ENCODE peak calls at places on chromosomes 11 and 22, in five cellular contexts. One of them, this sample, is unnamed.

GRCh38 chr11:22432331-22433065 is 94.3 kb downstream of the SLC17A6 start:
- DNase-seq in T-helper 2 cell: no peak
- DNase-seq in NCI-H1092 treated with DMSO at 0.1 percent for 48 hours: peak
- DNase-seq in chondrocyte: peak
- DNase-seq in choroid plexus epithelial cell: peak
- DNase-seq in this sample: no peak

GRCh38 chr22:49929553-49929979 is 11.1 kb downstream of the CRELD2 start:
- DNase-seq in T-helper 2 cell: peak
- DNase-seq in NCI-H1092 treated with DMSO at 0.1 percent for 48 hours: no peak
- DNase-seq in chondrocyte: no peak
- DNase-seq in choroid plexus epithelial cell: peak
- DNase-seq in this sample: no peak

GRCh38 chr11:134361661-134362060 is 29.9 kb downstream of the GLB1L2 start:
- DNase-seq in T-helper 2 cell: no peak
- DNase-seq in NCI-H1092 treated with DMSO at 0.1 percent for 48 hours: no peak
- DNase-seq in chondrocyte: peak
- DNase-seq in choroid plexus epithelial cell: no peak
- DNase-seq in this sample: no peak

GRCh38 chr11:15507592-15507991 is 392.9 kb downstream of the INSC start:
- DNase-seq in T-helper 2 cell: no peak
- DNase-seq in NCI-H1092 treated with DMSO at 0.1 percent for 48 hours: peak
- DNase-seq in chondrocyte: no peak
- DNase-seq in choroid plexus epithelial cell: no peak
- DNase-seq in this sample: no peak

GRCh38 chr11:86803641-86804040 is 3.3 kb downstream of the PRSS23 start:
- DNase-seq in T-helper 2 cell: no peak
- DNase-seq in NCI-H1092 treated with DMSO at 0.1 percent for 48 hours: no peak
- DNase-seq in chondrocyte: no peak
- DNase-seq in choroid plexus epithelial cell: no peak
- DNase-seq in this sample: no peak

GRCh38 chr11:18566406-18566805 is 22.1 kb downstream of the UEVLD start:
- DNase-seq in T-helper 2 cell: no peak
- DNase-seq in NCI-H1092 treated with DMSO at 0.1 percent for 48 hours: no peak
- DNase-seq in chondrocyte: no peak
- DNase-seq in choroid plexus epithelial cell: peak
- DNase-seq in this sample: no peak

GRCh38 chr11:111586305-111586915 is 15.8 kb upstream of the SIK2 start:
- DNase-seq in T-helper 2 cell: peak
- DNase-seq in NCI-H1092 treated with DMSO at 0.1 percent for 48 hours: peak
- DNase-seq in chondrocyte: no peak
- DNase-seq in choroid plexus epithelial cell: peak
- DNase-seq in this sample: no peak

GRCh38 chr11:45451766-45452440 is 165.8 kb upstream of the SYT13 start:
- DNase-seq in T-helper 2 cell: no peak
- DNase-seq in NCI-H1092 treated with DMSO at 0.1 percent for 48 hours: no peak
- DNase-seq in chondrocyte: no peak
- DNase-seq in choroid plexus epithelial cell: peak
- DNase-seq in this sample: no peak

GRCh38 chr11:120564573-120565301 is 53.2 kb downstream of the GRIK4 start:
- DNase-seq in T-helper 2 cell: no peak
- DNase-seq in NCI-H1092 treated with DMSO at 0.1 percent for 48 hours: peak
- DNase-seq in chondrocyte: peak
- DNase-seq in choroid plexus epithelial cell: peak
- DNase-seq in this sample: no peak

GRCh38 chr11:92219476-92219875 is 5.1 kb upstream of the FAT3 start:
- DNase-seq in T-helper 2 cell: no peak
- DNase-seq in NCI-H1092 treated with DMSO at 0.1 percent for 48 hours: no peak
- DNase-seq in chondrocyte: no peak
- DNase-seq in choroid plexus epithelial cell: no peak
- DNase-seq in this sample: no peak

GRCh38 chr11:14905104-14906033 is 13.3 kb upstream of the CYP2R1 start:
- DNase-seq in T-helper 2 cell: peak
- DNase-seq in NCI-H1092 treated with DMSO at 0.1 percent for 48 hours: no peak
- DNase-seq in chondrocyte: peak
- DNase-seq in choroid plexus epithelial cell: peak
- DNase-seq in this sample: no peak

GRCh38 chr11:65584723-65585171 is 8.9 kb downstream of the EHBP1L1 start:
- DNase-seq in T-helper 2 cell: no peak
- DNase-seq in NCI-H1092 treated with DMSO at 0.1 percent for 48 hours: no peak
- DNase-seq in chondrocyte: no peak
- DNase-seq in choroid plexus epithelial cell: peak
- DNase-seq in this sample: no peak

GRCh38 chr11:765025-765801 is 12.1 kb downstream of the GATD1 start:
- DNase-seq in T-helper 2 cell: peak
- DNase-seq in NCI-H1092 treated with DMSO at 0.1 percent for 48 hours: no peak
- DNase-seq in chondrocyte: no peak
- DNase-seq in choroid plexus epithelial cell: peak
- DNase-seq in this sample: no peak

GRCh38 chr22:50085211-50085999 is at the start of gene MLC1:
- DNase-seq in T-helper 2 cell: no peak
- DNase-seq in NCI-H1092 treated with DMSO at 0.1 percent for 48 hours: no peak
- DNase-seq in chondrocyte: peak
- DNase-seq in choroid plexus epithelial cell: no peak
- DNase-seq in this sample: no peak

GRCh38 chr11:88629496-88629895 is 292.0 kb upstream of the CTSC start:
- DNase-seq in T-helper 2 cell: no peak
- DNase-seq in NCI-H1092 treated with DMSO at 0.1 percent for 48 hours: no peak
- DNase-seq in chondrocyte: no peak
- DNase-seq in choroid plexus epithelial cell: no peak
- DNase-seq in this sample: no peak

GRCh38 chr22:27460596-27461347 is 340.8 kb downstream of the MN1 start:
- DNase-seq in T-helper 2 cell: no peak
- DNase-seq in NCI-H1092 treated with DMSO at 0.1 percent for 48 hours: no peak
- DNase-seq in chondrocyte: no peak
- DNase-seq in choroid plexus epithelial cell: no peak
- DNase-seq in this sample: peak

GRCh38 chr11:99865951-99866350 is 821.1 kb upstream of the ARHGAP42 start:
- DNase-seq in T-helper 2 cell: no peak
- DNase-seq in NCI-H1092 treated with DMSO at 0.1 percent for 48 hours: no peak
- DNase-seq in chondrocyte: no peak
- DNase-seq in choroid plexus epithelial cell: peak
- DNase-seq in this sample: no peak

GRCh38 chr11:31366795-31367194 is 2.7 kb downstream of the DCDC1 start:
- DNase-seq in T-helper 2 cell: peak
- DNase-seq in NCI-H1092 treated with DMSO at 0.1 percent for 48 hours: no peak
- DNase-seq in chondrocyte: no peak
- DNase-seq in choroid plexus epithelial cell: no peak
- DNase-seq in this sample: no peak

GRCh38 chr11:65468874-65469333 is 29.9 kb upstream of the MALAT1 start:
- DNase-seq in T-helper 2 cell: peak
- DNase-seq in NCI-H1092 treated with DMSO at 0.1 percent for 48 hours: peak
- DNase-seq in chondrocyte: no peak
- DNase-seq in choroid plexus epithelial cell: peak
- DNase-seq in this sample: no peak

GRCh38 chr11:126062679-126063509 is at the start of gene CDON:
- DNase-seq in T-helper 2 cell: peak
- DNase-seq in NCI-H1092 treated with DMSO at 0.1 percent for 48 hours: peak
- DNase-seq in chondrocyte: peak
- DNase-seq in choroid plexus epithelial cell: peak
- DNase-seq in this sample: peak

GRCh38 chr11:76025068-76025467 is 181.2 kb downstream of the WNT11 start:
- DNase-seq in T-helper 2 cell: no peak
- DNase-seq in NCI-H1092 treated with DMSO at 0.1 percent for 48 hours: no peak
- DNase-seq in chondrocyte: no peak
- DNase-seq in choroid plexus epithelial cell: peak
- DNase-seq in this sample: no peak

GRCh38 chr11:5204787-5205186 is 4.3 kb upstream of the OR51V1 start:
- DNase-seq in T-helper 2 cell: no peak
- DNase-seq in NCI-H1092 treated with DMSO at 0.1 percent for 48 hours: no peak
- DNase-seq in chondrocyte: no peak
- DNase-seq in choroid plexus epithelial cell: peak
- DNase-seq in this sample: no peak

GRCh38 chr11:45105233-45105992 is 41.0 kb upstream of the PRDM11 start:
- DNase-seq in T-helper 2 cell: peak
- DNase-seq in NCI-H1092 treated with DMSO at 0.1 percent for 48 hours: peak
- DNase-seq in chondrocyte: no peak
- DNase-seq in choroid plexus epithelial cell: peak
- DNase-seq in this sample: peak

GRCh38 chr11:72639475-72640375 is 34.5 kb downstream of the PDE2A start:
- DNase-seq in T-helper 2 cell: no peak
- DNase-seq in NCI-H1092 treated with DMSO at 0.1 percent for 48 hours: no peak
- DNase-seq in chondrocyte: no peak
- DNase-seq in choroid plexus epithelial cell: no peak
- DNase-seq in this sample: no peak